ENCODE peak calls at places on chromosomes 7 and 10, in five cellular contexts. One of them, this sample, is unnamed.

GRCh38 chr10:121284952-121285351 is 313.3 kb downstream of the FGFR2 start:
- DNase-seq in kidney tubule cell: no peak
- DNase-seq in activated T-cell treated with anti-CD3 and anti-CD28 coated beads, Interleukin-2, amount 50 U/mL, for 72 hours: no peak
- DNase-seq in kidney epithelial cell: no peak
- DNase-seq in A172: no peak
- DNase-seq in this sample: no peak

GRCh38 chr10:124040454-124040853 is 52.9 kb downstream of the CHST15 start:
- DNase-seq in kidney epithelial cell: no peak
- DNase-seq in kidney tubule cell: no peak
- DNase-seq in activated T-cell treated with anti-CD3 and anti-CD28 coated beads, Interleukin-2, amount 50 U/mL, for 72 hours: no peak
- DNase-seq in A172: no peak
- DNase-seq in this sample: no peak

GRCh38 chr7:128939861-128940410 is 2.2 kb downstream of the IRF5 start:
- DNase-seq in A172: no peak
- DNase-seq in kidney epithelial cell: no peak
- DNase-seq in kidney tubule cell: no peak
- DNase-seq in activated T-cell treated with anti-CD3 and anti-CD28 coated beads, Interleukin-2, amount 50 U/mL, for 72 hours: no peak
- DNase-seq in this sample: no peak

GRCh38 chr10:25493122-25493893 is 318.5 kb downstream of the GPR158 start:
- DNase-seq in activated T-cell treated with anti-CD3 and anti-CD28 coated beads, Interleukin-2, amount 50 U/mL, for 72 hours: no peak
- DNase-seq in kidney epithelial cell: peak
- DNase-seq in kidney tubule cell: peak
- DNase-seq in A172: peak
- DNase-seq in this sample: no peak

GRCh38 chr7:151859111-151859947 is 17.6 kb downstream of the PRKAG2 start:
- DNase-seq in kidney tubule cell: no peak
- DNase-seq in A172: no peak
- DNase-seq in kidney epithelial cell: no peak
- DNase-seq in activated T-cell treated with anti-CD3 and anti-CD28 coated beads, Interleukin-2, amount 50 U/mL, for 72 hours: no peak
- DNase-seq in this sample: no peak

GRCh38 chr10:110392860-110393732 is 88.4 kb upstream of the SMNDC1 start:
- DNase-seq in kidney tubule cell: peak
- DNase-seq in kidney epithelial cell: no peak
- DNase-seq in A172: peak
- DNase-seq in activated T-cell treated with anti-CD3 and anti-CD28 coated beads, Interleukin-2, amount 50 U/mL, for 72 hours: no peak
- DNase-seq in this sample: no peak

GRCh38 chr7:141738592-141739013 is 445 bp downstream of the SSBP1 start:
- DNase-seq in A172: no peak
- DNase-seq in activated T-cell treated with anti-CD3 and anti-CD28 coated beads, Interleukin-2, amount 50 U/mL, for 72 hours: no peak
- DNase-seq in kidney tubule cell: no peak
- DNase-seq in kidney epithelial cell: no peak
- DNase-seq in this sample: no peak

GRCh38 chr7:134546903-134547737 is 1.8 kb upstream of the AKR1B15 start:
- DNase-seq in kidney tubule cell: peak
- DNase-seq in A172: peak
- DNase-seq in kidney epithelial cell: no peak
- DNase-seq in activated T-cell treated with anti-CD3 and anti-CD28 coated beads, Interleukin-2, amount 50 U/mL, for 72 hours: peak
- DNase-seq in this sample: peak

GRCh38 chr10:95290801-95291633 is at the start of gene PDLIM1:
- DNase-seq in A172: no peak
- DNase-seq in activated T-cell treated with anti-CD3 and anti-CD28 coated beads, Interleukin-2, amount 50 U/mL, for 72 hours: peak
- DNase-seq in kidney epithelial cell: no peak
- DNase-seq in kidney tubule cell: peak
- DNase-seq in this sample: peak

GRCh38 chr10:123165445-123166072 is 11.4 kb downstream of the BUB3 start:
- DNase-seq in A172: no peak
- DNase-seq in kidney tubule cell: no peak
- DNase-seq in kidney epithelial cell: no peak
- DNase-seq in activated T-cell treated with anti-CD3 and anti-CD28 coated beads, Interleukin-2, amount 50 U/mL, for 72 hours: no peak
- DNase-seq in this sample: no peak

GRCh38 chr7:41832936-41833335 is 130.0 kb upstream of the INHBA start:
- DNase-seq in A172: peak
- DNase-seq in kidney tubule cell: peak
- DNase-seq in activated T-cell treated with anti-CD3 and anti-CD28 coated beads, Interleukin-2, amount 50 U/mL, for 72 hours: no peak
- DNase-seq in kidney epithelial cell: no peak
- DNase-seq in this sample: no peak

GRCh38 chr7:151861881-151862280 is 15.0 kb downstream of the PRKAG2 start:
- DNase-seq in kidney epithelial cell: no peak
- DNase-seq in activated T-cell treated with anti-CD3 and anti-CD28 coated beads, Interleukin-2, amount 50 U/mL, for 72 hours: no peak
- DNase-seq in A172: no peak
- DNase-seq in kidney tubule cell: no peak
- DNase-seq in this sample: no peak

GRCh38 chr7:36228039-36228438 is 75.0 kb downstream of the EEPD1 start:
- DNase-seq in activated T-cell treated with anti-CD3 and anti-CD28 coated beads, Interleukin-2, amount 50 U/mL, for 72 hours: no peak
- DNase-seq in A172: no peak
- DNase-seq in kidney epithelial cell: no peak
- DNase-seq in kidney tubule cell: no peak
- DNase-seq in this sample: no peak

GRCh38 chr7:391961-392524 is 102.1 kb downstream of the FOXL3 start:
- DNase-seq in A172: no peak
- DNase-seq in activated T-cell treated with anti-CD3 and anti-CD28 coated beads, Interleukin-2, amount 50 U/mL, for 72 hours: no peak
- DNase-seq in kidney epithelial cell: no peak
- DNase-seq in kidney tubule cell: no peak
- DNase-seq in this sample: peak

GRCh38 chr7:47778153-47778661 is 170.1 kb downstream of the PKD1L1 start:
- DNase-seq in activated T-cell treated with anti-CD3 and anti-CD28 coated beads, Interleukin-2, amount 50 U/mL, for 72 hours: no peak
- DNase-seq in kidney tubule cell: peak
- DNase-seq in kidney epithelial cell: no peak
- DNase-seq in A172: peak
- DNase-seq in this sample: no peak

GRCh38 chr7:26149391-26149977 is 2.5 kb upstream of the NFE2L3 start:
- DNase-seq in kidney tubule cell: no peak
- DNase-seq in A172: no peak
- DNase-seq in activated T-cell treated with anti-CD3 and anti-CD28 coated beads, Interleukin-2, amount 50 U/mL, for 72 hours: no peak
- DNase-seq in kidney epithelial cell: no peak
- DNase-seq in this sample: no peak

GRCh38 chr10:106947643-106948042 is 216.9 kb downstream of the SORCS1 start:
- DNase-seq in activated T-cell treated with anti-CD3 and anti-CD28 coated beads, Interleukin-2, amount 50 U/mL, for 72 hours: no peak
- DNase-seq in kidney tubule cell: no peak
- DNase-seq in kidney epithelial cell: no peak
- DNase-seq in A172: no peak
- DNase-seq in this sample: no peak

GRCh38 chr10:131806646-131807317 is 94.0 kb upstream of the PPP2R2D start:
- DNase-seq in A172: no peak
- DNase-seq in activated T-cell treated with anti-CD3 and anti-CD28 coated beads, Interleukin-2, amount 50 U/mL, for 72 hours: no peak
- DNase-seq in kidney tubule cell: no peak
- DNase-seq in kidney epithelial cell: no peak
- DNase-seq in this sample: no peak

GRCh38 chr10:97731346-97732051 is 5.4 kb upstream of the ZFYVE27 start:
- DNase-seq in A172: peak
- DNase-seq in activated T-cell treated with anti-CD3 and anti-CD28 coated beads, Interleukin-2, amount 50 U/mL, for 72 hours: peak
- DNase-seq in kidney epithelial cell: no peak
- DNase-seq in kidney tubule cell: peak
- DNase-seq in this sample: no peak

GRCh38 chr10:24254180-24254579 is 45.2 kb downstream of the KIAA1217 start:
- DNase-seq in activated T-cell treated with anti-CD3 and anti-CD28 coated beads, Interleukin-2, amount 50 U/mL, for 72 hours: no peak
- DNase-seq in A172: no peak
- DNase-seq in kidney epithelial cell: no peak
- DNase-seq in kidney tubule cell: peak
- DNase-seq in this sample: peak

GRCh38 chr10:19817251-19818046 is 1.2 kb downstream of the PLXDC2 start:
- DNase-seq in A172: peak
- DNase-seq in kidney tubule cell: peak
- DNase-seq in activated T-cell treated with anti-CD3 and anti-CD28 coated beads, Interleukin-2, amount 50 U/mL, for 72 hours: no peak
- DNase-seq in kidney epithelial cell: no peak
- DNase-seq in this sample: peak

GRCh38 chr7:29102554-29103151 is 43.7 kb downstream of the CPVL start:
- DNase-seq in A172: peak
- DNase-seq in kidney epithelial cell: no peak
- DNase-seq in kidney tubule cell: peak
- DNase-seq in activated T-cell treated with anti-CD3 and anti-CD28 coated beads, Interleukin-2, amount 50 U/mL, for 72 hours: peak
- DNase-seq in this sample: peak

GRCh38 chr7:78420001-78420400 is 621.4 kb downstream of the PHTF2 start:
- DNase-seq in kidney tubule cell: no peak
- DNase-seq in activated T-cell treated with anti-CD3 and anti-CD28 coated beads, Interleukin-2, amount 50 U/mL, for 72 hours: no peak
- DNase-seq in kidney epithelial cell: no peak
- DNase-seq in A172: no peak
- DNase-seq in this sample: no peak

GRCh38 chr10:11838298-11838852 is 15.2 kb downstream of the PROSER2 start:
- DNase-seq in kidney epithelial cell: no peak
- DNase-seq in kidney tubule cell: peak
- DNase-seq in A172: no peak
- DNase-seq in activated T-cell treated with anti-CD3 and anti-CD28 coated beads, Interleukin-2, amount 50 U/mL, for 72 hours: no peak
- DNase-seq in this sample: no peak

GRCh38 chr7:45457591-45457990 is 116.6 kb upstream of the ADCY1 start:
- DNase-seq in kidney tubule cell: no peak
- DNase-seq in activated T-cell treated with anti-CD3 and anti-CD28 coated beads, Interleukin-2, amount 50 U/mL, for 72 hours: no peak
- DNase-seq in kidney epithelial cell: no peak
- DNase-seq in A172: peak
- DNase-seq in this sample: no peak

GRCh38 chr10:77634939-77635338 is 2.7 kb downstream of the KCNMA1 start:
- DNase-seq in activated T-cell treated with anti-CD3 and anti-CD28 coated beads, Interleukin-2, amount 50 U/mL, for 72 hours: no peak
- DNase-seq in kidney tubule cell: no peak
- DNase-seq in kidney epithelial cell: no peak
- DNase-seq in A172: no peak
- DNase-seq in this sample: no peak

GRCh38 chr10:132062641-132063390 is 2.9 kb upstream of the JAKMIP3 start:
- DNase-seq in A172: no peak
- DNase-seq in activated T-cell treated with anti-CD3 and anti-CD28 coated beads, Interleukin-2, amount 50 U/mL, for 72 hours: no peak
- DNase-seq in kidney epithelial cell: no peak
- DNase-seq in kidney tubule cell: no peak
- DNase-seq in this sample: no peak

GRCh38 chr7:153151766-153152165 is 392.2 kb downstream of the ACTR3B start:
- DNase-seq in kidney epithelial cell: no peak
- DNase-seq in A172: no peak
- DNase-seq in kidney tubule cell: no peak
- DNase-seq in activated T-cell treated with anti-CD3 and anti-CD28 coated beads, Interleukin-2, amount 50 U/mL, for 72 hours: no peak
- DNase-seq in this sample: no peak

GRCh38 chr10:84715911-84716310 is 387.5 kb downstream of the CCSER2 start:
- DNase-seq in kidney tubule cell: peak
- DNase-seq in activated T-cell treated with anti-CD3 and anti-CD28 coated beads, Interleukin-2, amount 50 U/mL, for 72 hours: peak
- DNase-seq in A172: no peak
- DNase-seq in kidney epithelial cell: no peak
- DNase-seq in this sample: no peak

This sample was measured in psoas muscle.